ENCODE peak calls at places on chromosome 19, in six cellular contexts. O is stimulated activated CD4-positive, alpha-beta T cell treated with anti-CD3 and anti-CD28 coated beads, Interleukin-2, amount 100 ng/mL, for 48 hours; Y is foreskin keratinocyte; L is adrenal gland; C is CD8-positive, alpha-beta T cell; R is pulmonary artery endothelial cell. J is an unnamed sample.

GRCh38 chr19:47797996-47798903 is 6.1 kb downstream of the TPRX1 start:
- DNase-seq in R (no peak), C (no peak), L (no peak), O (no peak), Y (no peak), J (no peak)

GRCh38 chr19:41238244-41238643 is 19.2 kb downstream of the AXL start:
- DNase-seq in O (no peak), Y (no peak), R (no peak), C (no peak), L (no peak), J (no peak)

GRCh38 chr19:40594657-40595077 is 6.5 kb upstream of the LTBP4 start:
- DNase-seq in O (no peak), R (no peak), L (no peak), Y (peak), C (no peak), J (no peak)

GRCh38 chr19:1945899-1946298 is 4.9 kb downstream of the CSNK1G2 start:
- DNase-seq in R (no peak), C (peak), O (no peak), L (no peak), Y (no peak), J (peak)

GRCh38 chr19:57964761-57965160 is 9.6 kb downstream of the C19orf18 start:
- DNase-seq in L (no peak), C (no peak), O (no peak), Y (no peak), R (no peak), J (no peak)

GRCh38 chr19:17136026-17136425 is 60.4 kb downstream of the MYO9B start:
- DNase-seq in L (no peak), O (no peak), R (no peak), C (no peak), Y (no peak), J (peak)

GRCh38 chr19:54928299-54928698 is 19.0 kb downstream of the NLRP7 start:
- DNase-seq in L (no peak), O (no peak), C (no peak), Y (no peak), R (no peak), J (no peak)

GRCh38 chr19:4456843-4457653 is 546 bp downstream of the UBXN6 start:
- DNase-seq in C (peak), R (peak), L (peak), O (peak), Y (peak), J (peak)

GRCh38 chr19:48635263-48635965 is 1.8 kb downstream of the DBP start:
- DNase-seq in O (peak), R (no peak), Y (no peak), L (peak), C (peak), J (peak)

GRCh38 chr19:6233827-6234511 is 45.8 kb downstream of the MLLT1 start:
- DNase-seq in C (no peak), Y (no peak), R (no peak), L (peak), O (no peak), J (no peak)

GRCh38 chr19:17681505-17682125 is 6.5 kb downstream of the UNC13A start:
- DNase-seq in R (no peak), C (peak), Y (peak), O (peak), L (peak), J (peak)

GRCh38 chr19:5953680-5954213 is 24.2 kb downstream of the RANBP3 start:
- DNase-seq in C (peak), L (peak), O (no peak), Y (no peak), R (no peak), J (no peak)

GRCh38 chr19:7440188-7440975 is 48.5 kb downstream of the PEX11G start:
- DNase-seq in L (no peak), C (no peak), Y (no peak), R (no peak), O (no peak), J (no peak)

GRCh38 chr19:8324186-8325050 is 3.1 kb downstream of the RPS28 start:
- DNase-seq in R (no peak), C (no peak), Y (no peak), O (no peak), L (peak), J (no peak)